ENCODE peak calls at places on chromosomes 12 and 14, in seven cellular contexts. C is PC-3, Y is hepatocyte, E is HCT116, V is neural progenitor cell, D is GM23338, Z is SK-N-SH. J is an unnamed sample.

GRCh38 chr14:94542111-94542810 is 19.0 kb upstream of the SERPINA4 start:
- DNase-seq in C (peak; percentile 27), Y (no peak), E (no peak), V (no peak), D (no peak), Z (no peak), J (no peak)

GRCh38 chr12:111753144-111753881 is 13.4 kb upstream of the ALDH2 start:
- DNase-seq in C (peak; percentile 48), Y (peak; percentile 85), E (peak; percentile 2), V (peak; percentile 82), D (peak; percentile 81), Z (peak; percentile 95), J (peak; percentile 51)

GRCh38 chr12:57896437-57897201 is 44.7 kb upstream of the ATP23 start:
- DNase-seq in C (no peak), Y (peak; percentile 82), E (no peak), V (peak; percentile 78), D (peak; percentile 78), Z (peak; percentile 82), J (no peak)

GRCh38 chr14:68978550-68978911 is 571 bp downstream of the ACTN1 start:
- DNase-seq in C (peak; percentile 64), Y (peak; percentile 82), E (no peak), V (peak; percentile 90), D (peak; percentile 83), Z (peak; percentile 79), J (no peak)

GRCh38 chr14:29255692-29256091 is 489.1 kb downstream of the FOXG1 start:
- DNase-seq in C (no peak), Y (no peak), E (no peak), V (no peak), D (no peak), Z (no peak), J (no peak)

GRCh38 chr12:84911331-84912190 is 1.0 kb downstream of the SLC6A15 start:
- DNase-seq in C (peak; percentile 43), Y (peak; percentile 72), E (no peak), V (peak; percentile 93), D (peak; percentile 98), Z (peak; percentile 77), J (no peak)

GRCh38 chr12:120134307-120134980 is 17.9 kb upstream of the RAB35 start:
- DNase-seq in C (no peak), Y (no peak), E (no peak), V (no peak), D (no peak), Z (no peak), J (no peak)

GRCh38 chr14:43141636-43142191 is 1365.4 kb downstream of the FSCB start:
- DNase-seq in C (no peak), Y (no peak), E (no peak), V (no peak), D (no peak), Z (no peak), J (no peak)

GRCh38 chr12:10623131-10623530 is 9.7 kb upstream of the MAGOHB start:
- DNase-seq in C (peak; percentile 24), Y (no peak), E (no peak), V (no peak), D (no peak), Z (no peak), J (no peak)

GRCh38 chr12:2076728-2077127 is 23.9 kb downstream of the CACNA1C start:
- DNase-seq in C (no peak), Y (no peak), E (no peak), V (no peak), D (no peak), Z (no peak), J (no peak)

GRCh38 chr12:48350249-48351021 is at the start of gene ZNF641:
- DNase-seq in C (peak; percentile 81), Y (peak; percentile 94), E (no peak), V (peak; percentile 95), D (peak; percentile 86), Z (peak; percentile 92), J (peak; percentile 84)

GRCh38 chr12:31005944-31006361 is 67.7 kb upstream of the DDX11 start:
- DNase-seq in C (peak; percentile 90), Y (no peak), E (peak; percentile 22), V (no peak), D (no peak), Z (peak; percentile 6), J (no peak)

GRCh38 chr12:108700833-108701450 is 30.4 kb downstream of the CORO1C start:
- DNase-seq in C (no peak), Y (no peak), E (no peak), V (no peak), D (no peak), Z (no peak), J (no peak)

GRCh38 chr12:71438670-71439361 is 782 bp upstream of the LGR5 start:
- DNase-seq in C (peak; percentile 35), Y (peak; percentile 23), E (no peak), V (peak; percentile 47), D (peak; percentile 26), Z (peak; percentile 46), J (no peak)

GRCh38 chr14:89881839-89882238 is 72.7 kb downstream of the EFCAB11 start:
- DNase-seq in C (no peak), Y (no peak), E (no peak), V (no peak), D (no peak), Z (no peak), J (peak; percentile 68)

GRCh38 chr12:53064613-53065415 is 14.4 kb downstream of the SPRYD3 start:
- DNase-seq in C (no peak), Y (no peak), E (no peak), V (no peak), D (no peak), Z (no peak), J (no peak)

GRCh38 chr12:47817272-47818006 is 2.3 kb downstream of the HDAC7 start:
- DNase-seq in C (no peak), Y (peak; percentile 50), E (no peak), V (peak; percentile 46), D (peak; percentile 41), Z (no peak), J (peak; percentile 31)

GRCh38 chr14:105436891-105437722 is 17.5 kb downstream of the MTA1 start:
- DNase-seq in C (no peak), Y (no peak), E (no peak), V (no peak), D (no peak), Z (no peak), J (peak; percentile 22)

GRCh38 chr12:6199531-6200265 is 502 bp upstream of the CD9 start:
- DNase-seq in C (peak; percentile 20), Y (peak; percentile 66), E (no peak), V (peak; percentile 80), D (peak; percentile 85), Z (no peak), J (no peak)

GRCh38 chr12:77746108-77746507 is 84.6 kb upstream of the NAV3 start:
- DNase-seq in C (no peak), Y (no peak), E (no peak), V (no peak), D (no peak), Z (no peak), J (peak; percentile 90)
- TF ChIP-seq EZH2phosphoT487 in C (no peak), Y (no peak), E (no peak), V (no peak), D (no peak), Z (no peak), J (no peak)

GRCh38 chr14:100671906-100672305 is 54.8 kb upstream of the DLK1 start:
- DNase-seq in C (no peak), Y (no peak), E (no peak), V (no peak), D (no peak), Z (no peak), J (no peak)
- TF ChIP-seq CTCF in C (no peak), Y (no peak), E (no peak), V (no peak), D (no peak), Z (no peak), J (no peak)

DNA sequence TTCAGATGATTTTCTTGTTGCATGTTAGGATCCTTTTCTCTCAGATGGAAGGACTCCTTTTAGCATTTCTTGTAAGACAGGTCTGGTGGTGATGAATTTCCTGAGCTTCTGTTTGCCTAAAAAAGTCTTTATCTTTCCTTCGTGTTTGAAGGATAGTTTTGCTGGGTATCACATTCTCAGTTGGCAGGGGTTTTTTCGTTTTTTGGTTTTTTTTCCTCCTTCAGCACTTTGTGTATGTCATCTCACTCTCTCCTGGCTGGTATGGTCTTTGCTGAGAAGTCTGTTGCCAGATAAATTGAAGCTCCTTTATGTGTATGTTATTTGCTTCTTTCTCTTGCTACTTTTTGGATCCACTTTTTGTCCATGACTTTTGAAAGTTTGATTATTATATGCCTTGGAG is 15.6 kb upstream of the TXNRD1 start:
- DNase-seq in C (no peak), Y (no peak), E (no peak), V (no peak), D (no peak), Z (no peak), J (no peak)
- H3K4me2 ChIP-seq in C (no peak overlapping the region), Y (no peak overlapping the region), E (no peak overlapping the region), V (no peak overlapping the region), D (no peak overlapping the region), Z (no peak overlapping the region), J (no peak overlapping the region)

GRCh38 chr14:106877527-106877926 is 1351.1 kb downstream of the TMEM121 start:
- DNase-seq in C (no peak), Y (no peak), E (no peak), V (no peak), D (no peak), Z (no peak), J (peak; percentile 77)

GRCh38 chr14:106876711-106877110 is 1350.3 kb downstream of the TMEM121 start:
- DNase-seq in C (no peak), Y (no peak), E (no peak), V (no peak), D (no peak), Z (no peak), J (peak; percentile 57)

GRCh38 chr14:106874365-106874764 is 1348.0 kb downstream of the TMEM121 start:
- DNase-seq in C (no peak), Y (no peak), E (no peak), V (no peak), D (no peak), Z (no peak), J (peak; percentile 65)

GRCh38 chr14:106872619-106873446 is 1346.5 kb downstream of the TMEM121 start:
- DNase-seq in C (peak; percentile 83), Y (no peak), E (no peak), V (no peak), D (peak; percentile 3), Z (peak; percentile 66), J (peak; percentile 90)

DNA sequence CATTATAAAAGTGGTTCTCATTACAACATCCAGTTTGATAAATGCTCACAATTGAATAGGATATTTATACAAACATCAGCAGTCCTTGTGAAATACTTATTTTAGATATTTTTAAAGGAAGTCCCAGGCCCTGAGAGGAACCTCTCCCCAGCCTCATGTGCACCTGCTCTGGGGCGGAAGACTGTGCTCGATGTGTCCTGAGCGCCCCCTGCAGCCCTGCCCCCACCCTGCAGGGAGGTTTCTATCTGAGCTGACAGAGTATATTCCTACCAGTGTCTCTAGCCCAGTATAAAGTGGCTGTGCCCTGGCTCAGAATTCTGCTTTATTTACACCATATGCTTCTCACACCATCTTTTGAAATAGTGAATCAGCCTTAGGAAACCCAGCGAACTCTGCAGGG is 1349.1 kb downstream of the TMEM121 start:
- DNase-seq in C (no peak), Y (no peak), E (no peak), V (no peak), D (no peak), Z (no peak), J (peak; percentile 86)
- TF ChIP-seq EZH2phosphoT487 in C (no peak), Y (no peak), E (no peak), V (no peak), D (no peak), Z (no peak), J (no peak)

GRCh38 chr12:42104087-42104486 is 40.6 kb downstream of the GXYLT1 start:
- DNase-seq in C (no peak), Y (no peak), E (no peak), V (no peak), D (no peak), Z (no peak), J (no peak)
- TF ChIP-seq CTCF in C (peak; percentile 55), Y (peak; percentile 41), E (peak; percentile 22), V (peak; percentile 29), D (no peak), Z (peak; percentile 67), J (peak; percentile 82)